ENCODE peak calls at places on chromosome 11, in ten cellular contexts. M is transverse colon, T is AG20443, E is H9, C is Caki2, Q is brain microvascular endothelial cell, W is amniotic stem cell, H is kidney glomerular epithelial cell, B is mucosa of descending colon, S is non-pigmented ciliary epithelial cell. A is an unnamed sample.

GRCh38 chr11:11620251-11620965 is 1.4 kb downstream of the GALNT18 start:
- DNase-seq in B (peak; percentile 81), T (peak; percentile 44), M (peak; percentile 73), H (no peak), W (no peak), Q (no peak), E (peak; percentile 65), S (no peak), C (peak; percentile 65), A (peak; percentile 76)

GRCh38 chr11:83355406-83355805 is 69.2 kb upstream of the CCDC90B start:
- DNase-seq in Q (no peak), T (no peak), S (no peak), H (no peak), W (no peak), C (no peak), M (no peak), B (no peak), E (no peak), A (no peak)

GRCh38 chr11:36165638-36166389 is 123.4 kb downstream of the COMMD9 start:
- DNase-seq in H (peak; percentile 68), S (no peak), C (peak; percentile 45), Q (no peak), E (no peak), W (no peak), T (no peak), M (no peak), B (no peak), A (no peak)

GRCh38 chr11:64313491-64314145 is 3.7 kb downstream of the TRMT112 start:
- DNase-seq in W (no peak), M (peak; percentile 47), H (no peak), S (no peak), C (no peak), B (peak; percentile 73), Q (no peak), E (no peak), T (peak; percentile 69), A (no peak)

GRCh38 chr11:45769960-45770359 is 35.0 kb upstream of the SLC35C1 start:
- DNase-seq in B (no peak), W (no peak), C (no peak), M (no peak), E (no peak), H (no peak), S (no peak), Q (no peak), T (no peak), A (no peak)

GRCh38 chr11:3123761-3124733 is 41.1 kb downstream of the OSBPL5 start:
- DNase-seq in C (peak; percentile 49), H (peak; percentile 59), Q (peak; percentile 92), E (no peak), B (peak; percentile 79), M (peak; percentile 81), T (peak; percentile 94), S (peak; percentile 69), W (peak; percentile 92), A (peak; percentile 65)

GRCh38 chr11:84249344-84250135 is 963.4 kb upstream of the CCDC90B start:
- DNase-seq in T (no peak), E (no peak), S (no peak), W (no peak), Q (no peak), B (no peak), C (peak; percentile 2), H (peak; percentile 27), M (no peak), A (no peak)

GRCh38 chr11:115333106-115333505 is 171.1 kb downstream of the CADM1 start:
- DNase-seq in E (no peak), B (no peak), C (no peak), M (no peak), H (peak; percentile 14), S (peak; percentile 27), W (no peak), T (peak; percentile 18), Q (no peak), A (no peak)

GRCh38 chr11:125364085-125364822 is 131.8 kb downstream of the FEZ1 start:
- DNase-seq in T (peak; percentile 34), Q (peak; percentile 58), S (peak; percentile 11), E (no peak), B (no peak), H (peak; percentile 12), W (no peak), M (no peak), C (no peak), A (no peak)

GRCh38 chr11:111777094-111778046 is 11.2 kb upstream of the PPP2R1B start:
- DNase-seq in C (peak; percentile 44), T (peak; percentile 74), W (peak; percentile 53), M (no peak), Q (peak; percentile 57), B (no peak), E (no peak), H (peak; percentile 64), S (no peak), A (no peak)

GRCh38 chr11:102117472-102118113 is 7.3 kb downstream of the YAP1 start:
- DNase-seq in H (no peak), C (no peak), E (no peak), M (no peak), W (no peak), Q (no peak), T (no peak), S (no peak), B (no peak), A (no peak)

GRCh38 chr11:133619973-133620372 is 87.7 kb upstream of the OPCML start:
- DNase-seq in C (no peak), T (no peak), S (no peak), Q (no peak), E (no peak), B (no peak), M (no peak), H (no peak), W (no peak), A (no peak)

GRCh38 chr11:117565709-117566108 is 231.3 kb downstream of the DSCAML1 start:
- DNase-seq in E (peak; percentile 44), W (no peak), C (no peak), M (no peak), T (no peak), S (no peak), H (no peak), B (peak; percentile 12), Q (no peak), A (no peak)

GRCh38 chr11:64209563-64209843 is 3.0 kb downstream of the FERMT3 start:
- DNase-seq in C (no peak), B (no peak), S (no peak), E (no peak), Q (no peak), T (no peak), H (no peak), M (no peak), W (no peak), A (no peak)

GRCh38 chr11:9265211-9266131 is at the start of gene DENND5A:
- DNase-seq in S (no peak), W (peak; percentile 81), T (peak; percentile 100), B (peak; percentile 84), Q (peak; percentile 70), E (peak; percentile 91), H (peak; percentile 83), C (peak; percentile 85), M (peak; percentile 77), A (peak; percentile 75)

GRCh38 chr11:75786101-75786736 is 17.6 kb downstream of the DGAT2 start:
- DNase-seq in S (no peak), W (no peak), Q (no peak), C (peak; percentile 9), B (peak; percentile 82), T (no peak), M (peak; percentile 72), E (no peak), H (no peak), A (peak; percentile 58)

GRCh38 chr11:48036466-48036865 is 56.1 kb downstream of the PTPRJ start:
- DNase-seq in S (no peak), E (no peak), T (no peak), B (no peak), C (no peak), W (peak; percentile 8), Q (no peak), M (no peak), H (no peak), A (no peak)

GRCh38 chr11:108697872-108698473 is 33.1 kb downstream of the DDX10 start:
- DNase-seq in E (peak; percentile 31), H (peak; percentile 37), M (peak; percentile 29), C (peak; percentile 30), S (no peak), T (peak; percentile 79), Q (peak; percentile 74), B (no peak), W (peak; percentile 91), A (peak; percentile 38)

GRCh38 chr11:64969209-64969608 is 2.7 kb downstream of the MAJIN start:
- DNase-seq in S (no peak), H (peak; percentile 13), T (no peak), M (peak; percentile 20), Q (peak; percentile 14), W (peak; percentile 29), B (no peak), C (peak; percentile 61), E (no peak), A (no peak)

GRCh38 chr11:108713076-108713790 is 48.4 kb downstream of the DDX10 start:
- DNase-seq in C (no peak), S (no peak), E (no peak), M (no peak), T (no peak), B (no peak), H (no peak), W (no peak), Q (peak; percentile 75), A (no peak)

GRCh38 chr11:76768091-76769047 is 14.8 kb upstream of the TSKU start:
- DNase-seq in B (no peak), C (no peak), W (no peak), E (no peak), T (no peak), Q (no peak), H (no peak), S (no peak), M (peak; percentile 66), A (no peak)

GRCh38 chr11:114172871-114173444 is 113.4 kb downstream of the ZBTB16 start:
- DNase-seq in M (no peak), Q (no peak), W (no peak), T (no peak), E (no peak), C (no peak), H (no peak), S (no peak), B (no peak), A (no peak)

GRCh38 chr11:105046898-105047579 is 1.9 kb upstream of the CARD16 start:
- DNase-seq in B (no peak), T (peak; percentile 93), M (peak; percentile 35), E (no peak), Q (peak; percentile 94), C (peak; percentile 96), S (peak; percentile 92), H (peak; percentile 89), W (peak; percentile 92), A (peak; percentile 33)

GRCh38 chr11:77547863-77548551 is 41.7 kb upstream of the AQP11 start:
- DNase-seq in H (peak; percentile 17), T (peak; percentile 69), W (peak; percentile 72), C (peak; percentile 25), E (peak; percentile 80), Q (peak; percentile 36), M (peak; percentile 30), B (no peak), S (peak; percentile 32), A (no peak)

GRCh38 chr11:105935791-105936190 is 86.2 kb downstream of the MSANTD4 start:
- DNase-seq in Q (no peak), C (peak; percentile 75), B (no peak), H (peak; percentile 45), M (no peak), E (no peak), W (no peak), S (no peak), T (no peak), A (no peak)

GRCh38 chr11:112292188-112292587 is 31.5 kb upstream of the PLET1 start:
- DNase-seq in W (no peak), C (no peak), Q (no peak), T (no peak), S (no peak), H (no peak), M (no peak), E (no peak), B (no peak), A (no peak)

GRCh38 chr11:127288926-127289325 is 288.4 kb upstream of the KIRREL3 start:
- DNase-seq in C (no peak), W (no peak), M (no peak), Q (no peak), H (no peak), B (no peak), S (no peak), T (no peak), E (no peak), A (no peak)

GRCh38 chr11:87187930-87188329 is 150.2 kb downstream of the TMEM135 start:
- DNase-seq in B (no peak), E (no peak), W (no peak), T (no peak), S (no peak), C (no peak), Q (no peak), H (no peak), M (no peak), A (no peak)

A was measured in left colon.